ENCODE peak calls at places on chromosomes 3 and 15, in five cellular contexts. C, W, E, S and G are unnamed samples.

GRCh38 chr15:66657062-66658020 is 44.7 kb upstream of the SMAD6 start:
- DNase-seq in C (peak), W (no peak), E (no peak), S (no peak), G (no peak)

GRCh38 chr15:50773389-50773788 is 7.9 kb upstream of the SPPL2A start:
- DNase-seq in C (no peak), W (no peak), E (no peak), S (peak), G (no peak)

GRCh38 chr3:21729888-21730459 is 21.0 kb downstream of the ZNF385D start:
- DNase-seq in C (peak), W (no peak), E (peak), S (no peak), G (peak)

GRCh38 chr3:54936561-54936960 is 8.7 kb upstream of the LRTM1 start:
- DNase-seq in C (no peak), W (no peak), E (no peak), S (no peak), G (no peak)

GRCh38 chr15:42148808-42149492 is 7.5 kb downstream of the PLA2G4F start:
- DNase-seq in C (no peak), W (no peak), E (no peak), S (no peak), G (no peak)

GRCh38 chr3:123758081-123758564 is 126.0 kb downstream of the MYLK start:
- DNase-seq in C (peak), W (no peak), E (no peak), S (peak), G (no peak)

GRCh38 chr3:188269040-188269439 is 115.1 kb downstream of the LPP start:
- DNase-seq in C (no peak), W (no peak), E (no peak), S (no peak), G (no peak)

GRCh38 chr3:43759297-43759782 is 68.6 kb downstream of the ABHD5 start:
- DNase-seq in C (peak), W (no peak), E (peak), S (peak), G (peak)

GRCh38 chr15:60673918-60674558 is 195.1 kb upstream of the ICE2 start:
- DNase-seq in C (peak), W (peak), E (peak), S (peak), G (peak)

GRCh38 chr15:79365765-79366164 is 54.9 kb downstream of the TMED3 start:
- DNase-seq in C (no peak), W (no peak), E (no peak), S (no peak), G (no peak)

GRCh38 chr3:126446791-126447190 is 28.9 kb downstream of the ZXDC start:
- DNase-seq in C (no peak), W (no peak), E (no peak), S (no peak), G (no peak)

GRCh38 chr15:30041868-30042267 is 40.9 kb upstream of the GOLGA8J start:
- DNase-seq in C (no peak), W (no peak), E (no peak), S (no peak), G (no peak)

GRCh38 chr3:136330900-136331299 is 80.8 kb downstream of the PCCB start:
- DNase-seq in C (no peak), W (no peak), E (no peak), S (no peak), G (no peak)

GRCh38 chr3:68306571-68306970 is 625.8 kb downstream of the TAFA4 start:
- DNase-seq in C (no peak), W (no peak), E (no peak), S (no peak), G (no peak)

GRCh38 chr15:91100561-91101355 is 701 bp downstream of the SV2B start:
- DNase-seq in C (peak), W (no peak), E (no peak), S (peak), G (no peak)

GRCh38 chr3:146469206-146470017 is at the start of gene PLSCR2:
- DNase-seq in C (no peak), W (peak), E (no peak), S (peak), G (no peak)

GRCh38 chr3:69542265-69543079 is 156.6 kb upstream of the FRMD4B start:
- DNase-seq in C (no peak), W (peak), E (no peak), S (peak), G (no peak)

GRCh38 chr15:68309024-68309423 is 31.5 kb downstream of the FEM1B start:
- DNase-seq in C (no peak), W (no peak), E (no peak), S (no peak), G (no peak)

GRCh38 chr3:127542441-127542952 is 48.0 kb downstream of the TPRA1 start:
- DNase-seq in C (no peak), W (no peak), E (no peak), S (no peak), G (no peak)

GRCh38 chr15:48392356-48392755 is 61.1 kb downstream of the DUT start:
- DNase-seq in C (peak), W (peak), E (no peak), S (no peak), G (no peak)

GRCh38 chr3:74267583-74268184 is 346.8 kb downstream of the CNTN3 start:
- DNase-seq in C (peak), W (peak), E (peak), S (peak), G (peak)

GRCh38 chr15:100671858-100672543 is 69.6 kb downstream of the ASB7 start:
- DNase-seq in C (no peak), W (no peak), E (peak), S (peak), G (no peak)

GRCh38 chr3:13211605-13212210 is 138.5 kb upstream of the IQSEC1 start:
- DNase-seq in C (no peak), W (no peak), E (no peak), S (no peak), G (no peak)

GRCh38 chr15:69979269-69979668 is 118.4 kb downstream of the TLE3 start:
- DNase-seq in C (no peak), W (no peak), E (peak), S (peak), G (no peak)

GRCh38 chr3:43914269-43914668 is 223.5 kb downstream of the ABHD5 start:
- DNase-seq in C (no peak), W (no peak), E (no peak), S (no peak), G (no peak)

GRCh38 chr15:33846151-33846550 is 122.1 kb upstream of the CHRM5 start:
- DNase-seq in C (no peak), W (no peak), E (no peak), S (no peak), G (no peak)

GRCh38 chr3:87167634-87168456 is 59.3 kb upstream of the CHMP2B start:
- DNase-seq in C (peak), W (no peak), E (peak), S (peak), G (peak)

GRCh38 chr15:68224546-68225250 is 4.8 kb downstream of the CLN6 start:
- DNase-seq in C (no peak), W (no peak), E (no peak), S (no peak), G (no peak)

GRCh38 chr15:71052356-71052755 is 62.9 kb upstream of the THSD4 start:
- DNase-seq in C (peak), W (no peak), E (peak), S (peak), G (no peak)

GRCh38 chr3:36525115-36525711 is 144.9 kb downstream of the STAC start:
- DNase-seq in C (peak), W (no peak), E (peak), S (peak), G (peak)

GRCh38 chr15:89303986-89304385 is 30.6 kb downstream of the POLG start:
- DNase-seq in C (no peak), W (no peak), E (no peak), S (no peak), G (no peak)

GRCh38 chr3:64848822-64849221 is 161.0 kb upstream of the ADAMTS9 start:
- DNase-seq in C (peak), W (no peak), E (peak), S (no peak), G (no peak)

GRCh38 chr3:76700323-76700722 is 339.6 kb upstream of the ROBO2 start:
- DNase-seq in C (no peak), W (no peak), E (no peak), S (no peak), G (no peak)

GRCh38 chr3:48412375-48413001 is 17.4 kb downstream of the PLXNB1 start:
- DNase-seq in C (no peak), W (peak), E (no peak), S (no peak), G (no peak)

GRCh38 chr3:64612916-64613526 is 74.8 kb downstream of the ADAMTS9 start:
- DNase-seq in C (peak), W (no peak), E (peak), S (no peak), G (no peak)

GRCh38 chr3:43286115-43286885 is at the start of gene SNRK:
- DNase-seq in C (peak), W (peak), E (peak), S (peak), G (peak)

GRCh38 chr15:62606376-62607164 is 436.0 kb upstream of the TPM1 start:
- DNase-seq in C (peak), W (no peak), E (peak), S (peak), G (peak)

GRCh38 chr15:62601779-62602540 is 436.9 kb upstream of the C2CD4B start:
- DNase-seq in C (peak), W (no peak), E (no peak), S (peak), G (no peak)

GRCh38 chr15:62605292-62605691 is 437.3 kb upstream of the TPM1 start:
- DNase-seq in C (no peak), W (no peak), E (no peak), S (no peak), G (no peak)

GRCh38 chr15:62600376-62600775 is 435.3 kb upstream of the C2CD4B start:
- DNase-seq in C (no peak), W (no peak), E (no peak), S (no peak), G (no peak)

DNA sequence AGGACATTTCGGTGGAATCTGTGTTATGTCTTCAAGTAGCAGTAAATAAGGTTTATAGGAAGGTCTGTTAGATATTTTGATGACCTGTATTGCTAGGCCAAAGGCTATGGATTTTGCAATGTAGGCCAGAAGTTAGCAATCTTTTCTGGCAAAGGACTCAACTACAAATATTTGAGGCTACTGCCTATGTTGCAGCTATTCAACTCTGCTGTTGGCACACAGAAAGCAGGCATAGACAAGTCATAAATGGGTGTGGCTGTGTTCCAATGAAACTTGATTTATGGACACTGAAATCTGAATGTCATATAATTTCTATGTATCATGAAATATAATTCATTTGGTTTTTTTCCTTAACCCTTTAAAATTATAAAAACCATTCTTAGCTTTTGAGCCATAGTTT is 438.7 kb upstream of the C2CD4B start:
- DNase-seq in C (peak), W (no peak), E (no peak), S (peak), G (no peak)
- TF ChIP-seq CTCF in C (no peak), W (no peak), E (no peak), S (no peak), G (no peak)

GRCh38 chr3:71131385-71131871 is 452.1 kb downstream of the FOXP1 start:
- DNase-seq in C (no peak), W (no peak), E (no peak), S (no peak), G (no peak)
- H3K4me3 ChIP-seq in C (no peak), W (peak), E (no peak), S (no peak), G (no peak)

GRCh38 chr3:170076715-170077238 is 39.0 kb downstream of the GPR160 start:
- DNase-seq in C (peak), W (no peak), E (no peak), S (no peak), G (peak)

GRCh38 chr3:170079466-170080165 is 41.8 kb downstream of the GPR160 start:
- DNase-seq in C (peak), W (no peak), E (no peak), S (no peak), G (no peak)

GRCh38 chr3:170078620-170079281 is 41.0 kb downstream of the GPR160 start:
- DNase-seq in C (no peak), W (no peak), E (no peak), S (no peak), G (no peak)

GRCh38 chr3:170077406-170077805 is 39.6 kb downstream of the GPR160 start:
- DNase-seq in C (no peak), W (no peak), E (no peak), S (no peak), G (no peak)

DNA sequence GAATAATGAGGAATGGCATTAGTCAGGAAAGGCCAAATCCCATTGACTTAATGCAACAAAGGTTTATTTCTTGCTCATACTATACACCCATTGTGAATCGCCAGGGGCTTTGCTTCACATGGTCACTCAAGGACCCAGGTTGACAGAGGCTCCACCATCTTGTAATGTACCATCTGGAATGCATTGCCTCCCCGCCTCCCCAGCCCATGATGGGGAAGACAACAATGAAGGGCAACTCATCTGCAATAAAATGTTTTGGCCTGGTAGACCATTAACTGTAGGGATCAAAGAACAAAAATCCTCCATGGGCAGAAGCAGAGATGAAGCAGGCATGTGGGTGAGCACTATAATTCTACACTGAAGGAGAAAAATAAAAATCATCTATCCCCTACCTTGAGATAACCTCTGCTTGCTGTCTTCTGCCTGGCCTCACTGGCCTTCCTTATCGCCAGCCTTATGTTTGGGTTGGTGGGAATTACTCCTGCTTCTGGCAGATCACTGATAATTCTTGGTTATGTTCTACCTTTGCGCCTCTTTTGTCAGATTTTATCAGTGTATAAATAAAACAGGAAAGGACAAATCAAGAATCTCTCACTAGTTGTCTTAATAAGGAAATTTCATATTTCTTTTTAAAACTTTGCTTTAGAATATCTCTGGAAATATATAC is 37.8 kb downstream of the GPR160 start:
- DNase-seq in C (no peak), W (no peak), E (no peak), S (no peak), G (no peak)
- TF ChIP-seq CTCF in C (no peak), W (no peak), E (no peak), S (no peak), G (no peak)

GRCh38 chr15:27468151-27468556 is 497.2 kb downstream of the GABRG3 start:
- DNase-seq in C (no peak), W (no peak), E (no peak), S (no peak), G (no peak)
- H3K4me3 ChIP-seq in C (no peak), W (no peak), E (no peak), S (no peak), G (no peak)

GRCh38 chr3:50978991-50979667 is 304.4 kb downstream of the DOCK3 start:
- DNase-seq in C (no peak), W (no peak), E (no peak), S (no peak), G (no peak)
- TF ChIP-seq CTCF in C (no peak), W (no peak), E (no peak), S (no peak), G (peak)

GRCh38 chr15:45117327-45118130 is 3.4 kb downstream of the DUOXA2 start:
- DNase-seq in C (no peak), W (no peak), E (no peak), S (no peak), G (no peak)
- H3K4me3 ChIP-seq in C (no peak), W (peak), E (peak), S (no peak), G (no peak)

GRCh38 chr3:61736506-61736905 is 175.1 kb downstream of the PTPRG start:
- DNase-seq in C (no peak), W (no peak), E (no peak), S (peak), G (no peak)
- TF ChIP-seq CTCF in C (no peak), W (no peak), E (no peak), S (no peak), G (no peak)

GRCh38 chr15:88255109-88255495 is 1.4 kb downstream of the NTRK3 start:
- DNase-seq in C (no peak), W (no peak), E (no peak), S (no peak), G (no peak)

GRCh38 chr15:88256261-88257230 is at the start of gene NTRK3:
- DNase-seq in C (peak), W (no peak), E (no peak), S (no peak), G (no peak)

GRCh38 chr15:88257311-88257901 is 867 bp upstream of the NTRK3 start:
- DNase-seq in C (no peak), W (no peak), E (no peak), S (no peak), G (no peak)

GRCh38 chr15:88258021-88258641 is 1.6 kb upstream of the NTRK3 start:
- DNase-seq in C (peak), W (no peak), E (no peak), S (no peak), G (no peak)

DNA sequence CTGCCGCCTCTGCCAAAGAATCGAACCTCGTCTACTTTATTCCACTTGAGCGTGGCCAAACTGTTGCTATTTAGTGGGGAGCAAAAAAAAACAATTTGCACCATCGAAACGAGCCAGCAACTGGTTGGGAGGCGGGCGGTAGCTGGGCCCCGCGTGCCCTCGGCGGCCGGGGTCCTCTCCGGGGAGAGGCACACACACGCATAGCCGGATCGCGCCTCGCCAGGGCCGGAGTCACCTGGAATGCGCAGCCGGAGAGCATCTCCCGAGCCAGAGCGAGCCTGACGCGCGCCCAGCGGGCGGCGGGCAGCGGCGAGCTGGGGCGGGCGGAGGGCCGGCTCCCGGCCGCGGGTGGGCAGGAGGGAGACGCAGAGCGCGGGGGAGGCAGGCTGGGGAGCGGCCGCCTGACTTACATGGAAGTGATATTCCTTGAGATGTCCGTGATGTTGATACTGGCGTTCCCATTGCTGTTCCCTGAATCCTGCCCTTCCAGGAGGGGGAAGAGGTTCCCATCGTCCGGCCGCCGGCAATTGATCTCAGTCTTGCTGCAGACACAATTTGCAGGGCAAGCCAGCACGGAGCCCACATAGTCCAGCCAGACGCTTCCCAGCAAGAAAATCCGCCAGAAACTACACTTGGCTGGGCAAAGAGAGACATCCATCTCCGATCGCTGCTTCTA is 905 bp downstream of the NTRK3 start:
- DNase-seq in C (peak), W (peak), E (peak), S (no peak), G (no peak)
- H3K4me3 ChIP-seq in C (peak), W (peak), E (no peak), S (no peak), G (peak)

GRCh38 chr3:139300416-139300815 is 43.4 kb upstream of the MRPS22 start:
- DNase-seq in C (no peak), W (no peak), E (no peak), S (no peak), G (no peak)

GRCh38 chr3:139301183-139301582 is 42.6 kb upstream of the MRPS22 start:
- DNase-seq in C (peak), W (no peak), E (peak), S (no peak), G (no peak)

GRCh38 chr3:139301654-139302053 is 42.2 kb upstream of the MRPS22 start:
- DNase-seq in C (no peak), W (no peak), E (no peak), S (no peak), G (no peak)

GRCh38 chr3:139297588-139298311 is 46.1 kb upstream of the MRPS22 start:
- DNase-seq in C (no peak), W (no peak), E (no peak), S (peak), G (no peak)

GRCh38 chr3:139299261-139300132 is 44.3 kb upstream of the MRPS22 start:
- DNase-seq in C (peak), W (no peak), E (peak), S (peak), G (no peak)
- TF ChIP-seq CTCF in C (no peak), W (no peak), E (no peak), S (no peak), G (no peak)

GRCh38 chr15:64894395-64895056 is 17.2 kb upstream of the ANKDD1A start:
- DNase-seq in C (no peak), W (no peak), E (no peak), S (no peak), G (no peak)
- H3K4me3 ChIP-seq in C (no peak), W (peak), E (no peak), S (peak), G (no peak)